ENCODE peak calls at places on chromosomes 7 and 10, in seven cellular contexts. D, Z, W, T, C, V and M are unnamed samples.

GRCh38 chr10:49177391-49178355 is 10.5 kb downstream of the TMEM273 start:
- DNase-seq in D (peak; percentile 88), Z (no peak), W (no peak), T (peak; percentile 26), C (peak; percentile 37), V (peak; percentile 11), M (no peak)

GRCh38 chr7:39310699-39311098 is 255.5 kb upstream of the YAE1 start:
- DNase-seq in D (no peak), Z (no peak), W (no peak), T (no peak), C (no peak), V (no peak), M (no peak)

GRCh38 chr7:40859965-40860543 is 725.2 kb downstream of the SUGCT start:
- DNase-seq in D (no peak), Z (no peak), W (no peak), T (no peak), C (no peak), V (no peak), M (no peak)

GRCh38 chr7:85510287-85510686 is 323.4 kb upstream of the SEMA3D start:
- DNase-seq in D (no peak), Z (no peak), W (no peak), T (no peak), C (no peak), V (no peak), M (no peak)

GRCh38 chr7:157782041-157782440 is 445.2 kb downstream of the DNAJB6 start:
- DNase-seq in D (no peak), Z (no peak), W (no peak), T (no peak), C (no peak), V (no peak), M (no peak)

GRCh38 chr10:86500846-86501245 is 20.7 kb downstream of the WAPL start:
- DNase-seq in D (peak; percentile 36), Z (no peak), W (no peak), T (no peak), C (no peak), V (no peak), M (no peak)

GRCh38 chr7:115548756-115549155 is 481.8 kb downstream of the TFEC start:
- DNase-seq in D (peak; percentile 48), Z (no peak), W (no peak), T (no peak), C (no peak), V (no peak), M (no peak)

GRCh38 chr7:158239290-158239981 is 348.2 kb downstream of the PTPRN2 start:
- DNase-seq in D (no peak), Z (no peak), W (no peak), T (peak; percentile 66), C (no peak), V (no peak), M (no peak)

GRCh38 chr7:107505362-107505761 is 35.5 kb downstream of the GPR22 start:
- DNase-seq in D (no peak), Z (no peak), W (no peak), T (no peak), C (no peak), V (no peak), M (no peak)

GRCh38 chr7:154871928-154872750 is 130.8 kb downstream of the PAXIP1 start:
- DNase-seq in D (no peak), Z (no peak), W (no peak), T (no peak), C (no peak), V (no peak), M (no peak)

GRCh38 chr10:132536964-132537712 is 449 bp upstream of the INPP5A start:
- DNase-seq in D (peak; percentile 97), Z (peak; percentile 100), W (peak; percentile 100), T (peak; percentile 100), C (peak; percentile 100), V (peak; percentile 100), M (peak; percentile 100)

GRCh38 chr10:104659809-104660208 is 18.7 kb downstream of the SORCS3 start:
- DNase-seq in D (no peak), Z (no peak), W (no peak), T (no peak), C (no peak), V (no peak), M (no peak)

GRCh38 chr7:41817386-41817785 is 114.5 kb upstream of the INHBA start:
- DNase-seq in D (peak; percentile 64), Z (no peak), W (no peak), T (no peak), C (no peak), V (no peak), M (no peak)

GRCh38 chr10:104127411-104127810 is 5.4 kb downstream of the SFR1 start:
- DNase-seq in D (peak; percentile 37), Z (no peak), W (no peak), T (no peak), C (no peak), V (no peak), M (no peak)

GRCh38 chr10:105328441-105328840 is 687.4 kb downstream of the SORCS3 start:
- DNase-seq in D (no peak), Z (no peak), W (no peak), T (no peak), C (no peak), V (no peak), M (no peak)

GRCh38 chr7:79051915-79052314 is 401.6 kb downstream of the MAGI2 start:
- DNase-seq in D (no peak), Z (no peak), W (no peak), T (no peak), C (no peak), V (no peak), M (no peak)

GRCh38 chr10:110634527-110635209 is 9.5 kb upstream of the RBM20 start:
- DNase-seq in D (peak; percentile 25), Z (no peak), W (no peak), T (peak; percentile 69), C (no peak), V (peak; percentile 59), M (no peak)

GRCh38 chr7:72441791-72442190 is 29.7 kb upstream of the CALN1 start:
- DNase-seq in D (peak; percentile 15), Z (no peak), W (no peak), T (no peak), C (no peak), V (no peak), M (no peak)

GRCh38 chr10:77737608-77738007 is 100.0 kb upstream of the KCNMA1 start:
- DNase-seq in D (peak; percentile 98), Z (no peak), W (no peak), T (no peak), C (no peak), V (no peak), M (no peak)

GRCh38 chr7:98323597-98324322 is 42.3 kb downstream of the BRI3 start:
- DNase-seq in D (no peak), Z (no peak), W (no peak), T (no peak), C (no peak), V (no peak), M (no peak)

GRCh38 chr7:11758627-11759111 is 73.3 kb downstream of the THSD7A start:
- DNase-seq in D (no peak), Z (no peak), W (no peak), T (no peak), C (no peak), V (no peak), M (no peak)

GRCh38 chr10:62899316-62899715 is 83.2 kb upstream of the EGR2 start:
- DNase-seq in D (no peak), Z (no peak), W (no peak), T (no peak), C (no peak), V (no peak), M (no peak)

GRCh38 chr7:134890246-134891240 is 95.8 kb upstream of the AGBL3 start:
- DNase-seq in D (peak; percentile 75), Z (no peak), W (peak; percentile 44), T (no peak), C (no peak), V (peak; percentile 51), M (no peak)

GRCh38 chr7:80634505-80634904 is 3.9 kb upstream of the CD36 start:
- DNase-seq in D (peak; percentile 95), Z (no peak), W (no peak), T (no peak), C (no peak), V (no peak), M (no peak)

GRCh38 chr10:74011762-74012161 is 13.8 kb downstream of the VCL start:
- DNase-seq in D (peak; percentile 91), Z (no peak), W (no peak), T (no peak), C (no peak), V (no peak), M (no peak)

GRCh38 chr10:110632591-110633215 is 11.4 kb upstream of the RBM20 start:
- DNase-seq in D (no peak), Z (no peak), W (no peak), T (no peak), C (no peak), V (peak; percentile 40), M (no peak)

GRCh38 chr10:88791924-88792323 is 10.6 kb upstream of the LIPM start:
- DNase-seq in D (peak; percentile 46), Z (no peak), W (peak; percentile 25), T (no peak), C (no peak), V (no peak), M (no peak)

GRCh38 chr7:85512802-85513201 is 325.9 kb upstream of the SEMA3D start:
- DNase-seq in D (no peak), Z (no peak), W (no peak), T (no peak), C (no peak), V (no peak), M (no peak)

GRCh38 chr7:117896339-117896738 is 23.1 kb upstream of the CTTNBP2 start:
- DNase-seq in D (no peak), Z (no peak), W (no peak), T (no peak), C (no peak), V (no peak), M (no peak)

GRCh38 chr10:86700851-86701617 is 32.7 kb downstream of the LDB3 start:
- DNase-seq in D (no peak), Z (no peak), W (no peak), T (no peak), C (no peak), V (no peak), M (no peak)

GRCh38 chr7:131536361-131536849 is 20.0 kb downstream of the PODXL start:
- DNase-seq in D (no peak), Z (no peak), W (no peak), T (no peak), C (no peak), V (no peak), M (no peak)

GRCh38 chr7:109950256-109950655 is 1140.7 kb upstream of the LRRN3 start:
- DNase-seq in D (no peak), Z (no peak), W (no peak), T (no peak), C (no peak), V (no peak), M (no peak)

GRCh38 chr10:112307631-112308502 is 24.7 kb downstream of the TECTB start:
- DNase-seq in D (peak; percentile 16), Z (no peak), W (peak; percentile 60), T (peak; percentile 37), C (no peak), V (no peak), M (no peak)

GRCh38 chr10:33706191-33706590 is 371.7 kb upstream of the NRP1 start:
- DNase-seq in D (peak; percentile 65), Z (no peak), W (no peak), T (no peak), C (no peak), V (no peak), M (no peak)

GRCh38 chr7:158529181-158530096 is 58.2 kb downstream of the PTPRN2 start:
- DNase-seq in D (no peak), Z (no peak), W (no peak), T (no peak), C (no peak), V (no peak), M (no peak)

GRCh38 chr7:112649560-112649959 is 140.6 kb downstream of the TMEM168 start:
- DNase-seq in D (no peak), Z (no peak), W (no peak), T (no peak), C (no peak), V (no peak), M (no peak)

GRCh38 chr10:6494934-6495592 is 85.0 kb downstream of the PRKCQ start:
- DNase-seq in D (no peak), Z (peak; percentile 59), W (no peak), T (no peak), C (no peak), V (no peak), M (no peak)

GRCh38 chr10:96987842-96988175 is 155.7 kb downstream of the LCOR start:
- DNase-seq in D (peak; percentile 11), Z (no peak), W (no peak), T (no peak), C (no peak), V (no peak), M (no peak)